ENCODE peak calls at places on chromosomes 4 and X, in six cellular contexts. K is effector memory CD4-positive, alpha-beta T cell; X is fibroblast of lung; J is CD8-positive, alpha-beta memory T cell; U is CD4-positive, CD25-positive, alpha-beta regulatory T cell; F is left lung. W is an unnamed sample. For H3K27me3, the result is how much of the 10 kb centered on the place peaks cover.

GRCh38 chrX:37712458-37712857 is 26.9 kb downstream of the XK start:
- DNase-seq in X (peak), F (no peak), K (no peak), J (no peak), U (no peak), W (no peak)

GRCh38 chr4:125277827-125278226 is 36.9 kb upstream of the FAT4 start:
- DNase-seq in K (no peak), J (no peak), X (no peak), U (no peak), F (no peak), W (no peak)

GRCh38 chr4:74632634-74633033 is 161.7 kb downstream of the BTC start:
- DNase-seq in K (no peak), F (peak), X (peak), U (no peak), J (no peak), W (no peak)

GRCh38 chrX:1649623-1650022 is 34.8 kb downstream of the ASMT start:
- DNase-seq in U (no peak), J (no peak), X (no peak), F (no peak), K (no peak), W (no peak)

GRCh38 chrX:49029876-49030275 is 13.3 kb downstream of the TFE3 start:
- DNase-seq in J (no peak), K (no peak), U (no peak), F (no peak), X (no peak), W (no peak)

GRCh38 chrX:38819709-38820108 is 18.4 kb downstream of the MID1IP1 start:
- DNase-seq in X (no peak), F (no peak), K (no peak), U (no peak), J (no peak), W (no peak)

GRCh38 chrX:125131146-125131545 is 188.5 kb upstream of the TEX13C start:
- DNase-seq in U (no peak), X (no peak), J (no peak), F (no peak), K (no peak), W (no peak)

GRCh38 chr4:190016369-190017289 is 10.4 kb downstream of the FRG2 start:
- DNase-seq in F (no peak), K (no peak), X (no peak), U (no peak), J (no peak), W (no peak)

GRCh38 chr4:126604273-126604867 is 1028.4 kb upstream of the INTU start:
- DNase-seq in J (no peak), K (no peak), X (peak), U (no peak), F (no peak), W (no peak)

GRCh38 chr4:48538358-48538757 is 48.3 kb downstream of the ZAR1 start:
- DNase-seq in K (no peak), X (no peak), U (no peak), F (no peak), J (no peak), W (no peak)

DNA sequence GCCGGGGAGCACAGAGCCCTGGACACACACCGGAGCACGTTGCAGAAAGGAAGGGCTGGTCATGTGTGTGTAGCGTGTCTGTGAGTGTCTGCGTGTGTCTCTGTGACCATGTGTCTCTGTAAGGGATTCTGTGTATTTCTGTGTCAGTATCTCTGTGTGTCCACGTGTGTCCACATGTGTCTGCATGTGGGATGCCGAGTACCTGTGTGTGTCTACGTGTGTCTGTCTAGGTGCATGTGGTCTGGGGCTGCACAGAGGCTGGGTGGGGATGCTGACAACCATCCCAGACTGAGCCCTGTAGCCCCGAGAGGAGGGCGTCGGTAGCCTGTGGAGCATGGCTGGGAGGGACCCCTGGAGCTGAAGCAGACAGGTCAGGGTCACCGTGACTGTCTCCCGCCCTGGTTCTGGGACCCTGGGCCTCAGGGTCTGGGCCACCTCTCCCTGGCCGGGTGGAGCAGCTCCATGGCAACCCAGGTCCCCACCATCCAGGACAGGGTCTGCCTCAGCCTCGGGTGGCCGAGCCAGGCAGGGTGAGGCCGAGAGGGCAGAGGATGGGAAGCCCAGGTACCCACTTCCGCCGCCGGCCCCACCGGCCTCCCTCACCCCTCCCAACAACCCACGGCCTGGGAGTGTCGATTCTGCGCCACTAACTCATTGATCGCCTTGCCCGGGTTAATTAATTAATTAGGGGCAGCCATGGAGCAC is 122.7 kb downstream of the FAM53A start:
- DNase-seq in K (no peak), F (no peak), X (no peak), J (no peak), U (no peak), W (no peak)
- H3K27me3 ChIP-seq in K (under half), F (half or more), X (under half), J (under half), U (under half), W (under half)

GRCh38 chr4:93066746-93067145 is 761.8 kb upstream of the ATOH1 start:
- DNase-seq in X (peak), K (no peak), U (no peak), J (no peak), F (no peak), W (no peak)

GRCh38 chr4:93063325-93063724 is 759.6 kb downstream of the GRID2 start:
- DNase-seq in X (no peak), U (no peak), J (no peak), F (no peak), K (no peak), W (no peak)

GRCh38 chr4:93065790-93066189 is 762.0 kb downstream of the GRID2 start:
- DNase-seq in F (no peak), J (no peak), K (no peak), X (no peak), U (no peak), W (no peak)
- H3K27me3 ChIP-seq in F (under half), J (under half), K (under half), X (under half), U (under half), W (under half)

DNA sequence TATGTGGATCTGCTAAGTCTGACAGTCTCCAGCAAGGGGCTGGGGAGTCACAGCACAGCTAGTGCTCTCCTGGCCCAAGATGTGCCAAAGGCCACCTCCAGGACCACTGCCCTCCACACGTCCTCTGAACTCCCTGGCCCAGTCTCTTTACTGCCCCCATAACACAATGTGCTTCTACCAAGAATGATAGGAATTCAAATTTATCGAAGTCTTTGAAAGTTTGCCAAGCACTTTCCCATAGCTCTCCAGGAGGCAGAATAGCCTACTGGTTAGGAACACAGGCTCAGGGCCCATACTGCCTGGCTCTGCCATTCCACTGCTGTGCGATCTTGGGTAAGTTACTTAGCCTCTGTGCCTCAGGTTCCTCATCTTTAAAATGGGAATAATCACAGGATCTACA is 86.7 kb downstream of the NHSL2 start:
- DNase-seq in U (no peak), F (no peak), X (no peak), J (no peak), K (no peak), W (no peak)
- H3K27me3 ChIP-seq in U (under half), F (under half), X (under half), J (under half), K (under half), W (under half)

GRCh38 chrX:107704587-107704986 is 71.0 kb downstream of the TSC22D3 start:
- DNase-seq in F (no peak), U (no peak), X (no peak), K (no peak), J (no peak), W (no peak)

GRCh38 chrX:107708762-107709161 is 66.8 kb downstream of the TSC22D3 start:
- DNase-seq in F (no peak), U (no peak), J (no peak), K (no peak), X (peak), W (no peak)

GRCh38 chrX:107707866-107708265 is 67.7 kb downstream of the TSC22D3 start:
- DNase-seq in K (no peak), U (no peak), F (no peak), X (no peak), J (no peak), W (no peak)

GRCh38 chrX:107704181-107704580 is 71.4 kb downstream of the TSC22D3 start:
- DNase-seq in K (no peak), U (no peak), X (no peak), J (no peak), F (no peak), W (no peak)

GRCh38 chrX:107706309-107706708 is 69.3 kb downstream of the TSC22D3 start:
- DNase-seq in K (no peak), F (no peak), J (no peak), U (no peak), X (no peak), W (no peak)
- H3K27me3 ChIP-seq in K (under half), F (under half), J (under half), U (under half), X (under half), W (under half)

DNA sequence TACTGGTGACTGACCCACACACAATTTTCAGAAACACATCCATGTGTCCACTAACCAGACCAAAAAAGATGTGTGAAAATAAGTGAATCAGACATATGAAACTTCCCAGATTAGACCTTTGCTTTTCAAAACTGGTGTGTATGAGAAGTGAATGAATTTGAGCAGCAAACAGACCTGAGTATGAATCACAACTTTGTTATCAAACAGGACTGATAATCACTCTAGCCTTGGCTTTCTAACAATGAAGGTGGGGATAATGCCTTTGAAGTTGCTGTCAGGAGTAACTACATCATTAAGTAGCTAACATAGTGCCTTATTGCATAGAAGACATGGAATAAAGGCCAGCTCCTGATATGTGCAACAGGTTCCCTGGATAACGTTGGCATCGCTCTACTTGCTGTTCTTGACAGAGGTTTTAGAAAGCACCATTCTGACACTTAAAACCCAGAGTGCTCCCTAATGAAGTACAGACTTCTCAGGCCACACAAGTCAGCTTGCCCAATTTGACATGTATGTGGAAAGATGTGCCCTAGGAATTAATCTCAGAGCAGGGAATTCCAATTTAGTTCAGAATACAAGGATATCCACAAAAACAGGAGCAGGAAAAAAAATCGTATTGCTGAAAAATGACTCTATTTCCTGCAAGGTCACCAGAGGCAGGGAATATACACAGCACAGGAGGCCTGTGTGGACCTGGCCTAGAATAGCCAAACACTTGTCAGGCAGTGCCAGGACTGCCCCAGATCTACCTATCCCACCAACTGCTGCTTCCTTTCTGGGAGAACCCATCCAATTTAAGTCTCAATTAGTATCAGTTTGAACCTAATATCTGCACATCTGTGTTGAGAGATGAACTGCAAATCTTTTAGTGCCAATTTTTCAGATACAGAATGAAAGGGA is 87.7 kb downstream of the MAML3 start:
- DNase-seq in K (no peak), F (no peak), J (no peak), U (no peak), X (no peak), W (no peak)
- H3K27me3 ChIP-seq in K (under half), F (under half), J (under half), U (under half), X (under half), W (under half)

GRCh38 chr4:7902101-7902553 is 37.5 kb downstream of the AFAP1 start:
- DNase-seq in X (no peak), J (no peak), F (no peak), K (no peak), U (no peak), W (no peak)

GRCh38 chr4:7899184-7899583 is 40.5 kb downstream of the AFAP1 start:
- DNase-seq in X (no peak), U (no peak), J (no peak), F (no peak), K (no peak), W (no peak)

GRCh38 chr4:7902826-7903225 is 36.8 kb downstream of the AFAP1 start:
- DNase-seq in J (no peak), F (no peak), U (no peak), K (no peak), X (no peak), W (no peak)

GRCh38 chr4:7900351-7900750 is 39.3 kb downstream of the AFAP1 start:
- DNase-seq in F (no peak), U (no peak), K (no peak), X (no peak), J (no peak), W (no peak)

GRCh38 chr4:7901274-7901845 is 38.3 kb downstream of the AFAP1 start:
- DNase-seq in X (no peak), J (no peak), K (no peak), U (no peak), F (no peak), W (no peak)
- H3K27me3 ChIP-seq in X (under half), J (under half), K (under half), U (under half), F (under half), W (under half)

W was measured in CD8-positive, alpha-beta T cell.